ENCODE peak calls at places on chromosomes 16 and 17, in ten cellular contexts. Z is thoracic aorta, E is A549, H is aorta, O is psoas muscle, I is tibial nerve, S is stomach, G is K562, P is HAP-1, K is breast epithelium. N is an unnamed sample. For H3K4me1, the result is how much of the 10 kb centered on the place peaks cover.

GRCh38 chr16:74309789-74310781 is 13.5 kb downstream of the PSMD7 start:
- DNase-seq in Z (no peak), E (peak), H (no peak), O (no peak), I (peak), S (no peak), G (peak), P (peak), K (no peak), N (no peak)

GRCh38 chr17:5788266-5788900 is 204.1 kb upstream of the NLRP1 start:
- DNase-seq in Z (no peak), E (no peak), H (no peak), O (no peak), I (no peak), S (no peak), G (no peak), P (no peak), K (no peak), N (no peak)

GRCh38 chr16:81582655-81583441 is 138.2 kb downstream of the CMIP start:
- DNase-seq in Z (no peak), E (no peak), H (peak), O (peak), I (no peak), S (no peak), G (no peak), P (no peak), K (peak), N (peak)

GRCh38 chr16:4769306-4769638 is 2.3 kb upstream of the ZNF500 start:
- DNase-seq in Z (no peak), E (no peak), H (no peak), O (no peak), I (no peak), S (no peak), G (no peak), P (no peak), K (no peak), N (no peak)

GRCh38 chr17:45907720-45908395 is 13.5 kb downstream of the MAPT start:
- DNase-seq in Z (no peak), E (no peak), H (no peak), O (no peak), I (no peak), S (no peak), G (no peak), P (no peak), K (no peak), N (no peak)

GRCh38 chr17:79843917-79844815 is 4.9 kb upstream of the CBX4 start:
- DNase-seq in Z (no peak), E (peak), H (peak), O (peak), I (no peak), S (peak), G (no peak), P (no peak), K (no peak), N (peak)

GRCh38 chr16:28181557-28181914 is 30.2 kb downstream of the XPO6 start:
- DNase-seq in Z (peak), E (peak), H (no peak), O (peak), I (no peak), S (peak), G (no peak), P (no peak), K (no peak), N (no peak)

GRCh38 chr17:12312692-12313091 is 292.0 kb downstream of the MAP2K4 start:
- DNase-seq in Z (no peak), E (no peak), H (no peak), O (no peak), I (no peak), S (no peak), G (no peak), P (no peak), K (no peak), N (no peak)

GRCh38 chr17:49646391-49647255 is 31.3 kb downstream of the SPOP start:
- DNase-seq in Z (no peak), E (no peak), H (no peak), O (peak), I (no peak), S (no peak), G (no peak), P (no peak), K (no peak), N (no peak)

GRCh38 chr16:30046178-30046577 is 15.1 kb upstream of the TLCD3B start:
- DNase-seq in Z (no peak), E (no peak), H (no peak), O (no peak), I (no peak), S (no peak), G (no peak), P (no peak), K (no peak), N (no peak)

GRCh38 chr16:7268182-7268581 is 64.5 kb upstream of the RBFOX1 start:
- DNase-seq in Z (no peak), E (peak), H (no peak), O (no peak), I (peak), S (no peak), G (peak), P (no peak), K (no peak), N (no peak)

GRCh38 chr16:74726736-74727135 is 26.1 kb upstream of the MLKL start:
- DNase-seq in Z (no peak), E (no peak), H (no peak), O (no peak), I (no peak), S (no peak), G (peak), P (no peak), K (no peak), N (no peak)

GRCh38 chr16:4309833-4310266 is 6.0 kb upstream of the GLIS2 start:
- DNase-seq in Z (no peak), E (peak), H (peak), O (peak), I (peak), S (peak), G (no peak), P (no peak), K (no peak), N (peak)

GRCh38 chr17:79874329-79874981 is 35.2 kb upstream of the CBX4 start:
- DNase-seq in Z (no peak), E (peak), H (no peak), O (no peak), I (no peak), S (no peak), G (peak), P (peak), K (no peak), N (no peak)

DNA sequence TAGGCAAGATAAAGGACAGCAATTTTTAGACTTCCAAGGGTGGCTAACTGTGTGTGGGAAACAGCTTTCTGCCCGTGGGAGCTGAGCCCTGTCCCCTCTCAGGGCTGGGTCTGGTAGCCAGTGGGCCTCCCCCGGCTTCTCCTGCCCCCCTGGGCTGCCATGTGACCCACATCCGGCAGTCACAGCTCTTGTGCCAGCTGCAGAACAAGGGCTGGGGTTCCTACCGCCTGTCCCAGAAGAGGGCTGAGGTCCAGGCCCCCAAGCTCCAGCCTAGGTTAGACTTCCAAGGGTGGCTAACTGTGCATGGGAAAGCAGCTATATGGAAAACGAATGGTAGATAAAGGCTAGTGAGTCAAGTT is 6.1 kb downstream of the GAST start:
- DNase-seq in Z (no peak), E (no peak), H (no peak), O (no peak), I (no peak), S (no peak), G (no peak), P (no peak), K (no peak), N (no peak)
- H3K4me1 ChIP-seq in Z (under half), E (under half), H (under half), O (under half), I (under half), S (under half), G (under half), P (under half), K (under half), N (under half)

DNA sequence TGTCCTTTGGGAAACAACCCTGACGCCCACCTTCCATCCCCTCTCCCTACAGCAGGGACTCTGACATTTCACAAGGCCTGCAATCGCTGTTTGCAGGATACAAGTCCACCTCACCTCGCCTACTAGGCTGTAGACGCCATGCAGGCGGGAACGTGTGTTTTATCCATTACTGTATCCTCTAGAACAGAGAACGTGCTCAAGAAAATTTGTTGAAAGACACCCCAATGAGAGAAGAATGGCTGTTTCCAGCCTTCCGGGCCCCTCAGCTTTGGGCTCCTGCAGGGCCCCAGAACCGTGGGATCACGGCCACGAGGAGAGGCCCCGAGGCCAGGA is 1.5 kb upstream of the TTYH2 start:
- DNase-seq in Z (no peak), E (no peak), H (no peak), O (no peak), I (no peak), S (no peak), G (no peak), P (peak), K (no peak), N (no peak)
- H3K4me1 ChIP-seq in Z (under half), E (under half), H (under half), O (half or more), I (under half), S (half or more), G (under half), P (under half), K (under half), N (under half)

GRCh38 chr16:68070811-68071546 is 14.2 kb upstream of the NFATC3 start:
- DNase-seq in Z (no peak), E (no peak), H (no peak), O (no peak), I (no peak), S (no peak), G (no peak), P (no peak), K (no peak), N (no peak)
- H3K4me1 ChIP-seq in Z (under half), E (under half), H (under half), O (half or more), I (under half), S (under half), G (under half), P (under half), K (under half), N (under half)

DNA sequence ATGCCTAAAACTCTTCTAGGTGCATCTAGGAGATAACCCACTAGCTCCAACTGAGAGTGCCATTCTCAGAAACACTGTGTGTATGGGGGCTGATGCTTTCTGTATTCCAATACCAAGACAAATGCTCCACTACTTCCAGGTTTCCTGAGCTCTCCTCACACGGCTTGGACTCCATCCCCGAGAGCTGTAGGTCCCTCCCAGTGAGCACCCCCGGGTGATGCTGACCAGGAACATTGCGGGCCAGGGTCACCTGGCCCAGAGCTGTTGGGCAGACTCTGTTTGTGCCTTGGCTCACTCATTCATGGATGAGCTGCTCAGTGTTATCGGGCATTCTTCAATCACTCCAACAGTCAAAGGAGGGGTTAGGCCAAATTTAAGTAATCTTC is 7.0 kb downstream of the CUEDC1 start:
- DNase-seq in Z (no peak), E (no peak), H (peak), O (no peak), I (no peak), S (no peak), G (no peak), P (no peak), K (no peak), N (peak)
- H3K4me1 ChIP-seq in Z (half or more), E (half or more), H (under half), O (half or more), I (under half), S (half or more), G (under half), P (half or more), K (under half), N (under half)

GRCh38 chr16:89722392-89723278 is 1.3 kb downstream of the ZNF276 start:
- DNase-seq in Z (no peak), E (no peak), H (no peak), O (peak), I (no peak), S (peak), G (no peak), P (peak), K (no peak), N (peak)
- H3K4me1 ChIP-seq in Z (under half), E (under half), H (under half), O (under half), I (under half), S (under half), G (under half), P (under half), K (under half), N (under half)

GRCh38 chr17:68293490-68294195 is 2.3 kb downstream of the ARSG start:
- DNase-seq in Z (no peak), E (no peak), H (no peak), O (no peak), I (no peak), S (no peak), G (no peak), P (peak), K (no peak), N (no peak)
- H3K4me1 ChIP-seq in Z (under half), E (under half), H (under half), O (under half), I (under half), S (under half), G (under half), P (under half), K (under half), N (under half)

N was measured in kidney.